ENCODE peak calls at places on chromosomes 3 and 15, in four cellular contexts. T, L, J and B are unnamed samples.
A peak's percentile ranks its signal among the peaks of the same experiment; 100 is the strongest.

GRCh38 chr3:120088622-120089021 is 5.6 kb downstream of the GSK3B start:
- DNase-seq in T (no peak), L (no peak), J (no peak), B (no peak)

GRCh38 chr15:94070341-94071275 is 160.8 kb upstream of the MCTP2 start:
- DNase-seq in T (no peak), L (no peak), J (peak; percentile 81), B (no peak)

GRCh38 chr3:90132220-90132619 is 1024.8 kb downstream of the EPHA3 start:
- DNase-seq in T (no peak), L (no peak), J (no peak), B (no peak)

GRCh38 chr15:54810496-54810895 is 386.2 kb downstream of the RSL24D1 start:
- DNase-seq in T (no peak), L (no peak), J (no peak), B (no peak)

GRCh38 chr15:66912001-66912400 is 153.4 kb upstream of the SMAD3 start:
- DNase-seq in T (no peak), L (no peak), J (no peak), B (no peak)

GRCh38 chr3:186287723-186288122 is 74.3 kb downstream of the DGKG start:
- DNase-seq in T (no peak), L (no peak), J (no peak), B (no peak)

GRCh38 chr3:165713479-165713878 is 123.7 kb downstream of the BCHE start:
- DNase-seq in T (no peak), L (no peak), J (no peak), B (no peak)

GRCh38 chr3:128070898-128071591 is 18.8 kb downstream of the SEC61A1 start:
- DNase-seq in T (no peak), L (no peak), J (no peak), B (no peak)

GRCh38 chr3:129085165-129085715 is 24.7 kb downstream of the GP9 start:
- DNase-seq in T (no peak), L (no peak), J (no peak), B (no peak)

GRCh38 chr3:128360243-128360642 is 106.4 kb downstream of the DNAJB8 start:
- DNase-seq in T (no peak), L (no peak), J (no peak), B (no peak)

GRCh38 chr15:100878601-100879000 is 1.0 kb upstream of the ALDH1A3 start:
- DNase-seq in T (no peak), L (no peak), J (no peak), B (no peak)

GRCh38 chr3:134364061-134364935 is 9.9 kb downstream of the AMOTL2 start:
- DNase-seq in T (peak; percentile 85), L (peak; percentile 95), J (peak; percentile 98), B (peak; percentile 91)

GRCh38 chr3:36679384-36680200 is 84.8 kb downstream of the DCLK3 start:
- DNase-seq in T (no peak), L (no peak), J (no peak), B (no peak)

GRCh38 chr3:20401253-20401652 is 215.2 kb upstream of the SGO1 start:
- DNase-seq in T (no peak), L (no peak), J (no peak), B (no peak)

GRCh38 chr3:125916376-125916978 is 52.5 kb upstream of the ROPN1B start:
- DNase-seq in T (no peak), L (no peak), J (no peak), B (no peak)

GRCh38 chr15:44654858-44655257 is 8.6 kb downstream of the SPG11 start:
- DNase-seq in T (no peak), L (no peak), J (no peak), B (no peak)

GRCh38 chr3:63908081-63908736 is 4.0 kb downstream of the SCAANT1 start:
- DNase-seq in T (no peak), L (no peak), J (no peak), B (no peak)

GRCh38 chr3:99551520-99551919 is 86.9 kb upstream of the COL8A1 start:
- DNase-seq in T (no peak), L (no peak), J (no peak), B (no peak)

GRCh38 chr15:76696840-76697239 is 208.3 kb downstream of the SCAPER start:
- DNase-seq in T (no peak), L (no peak), J (no peak), B (no peak)

GRCh38 chr3:114424337-114424736 is 130.5 kb downstream of the TIGIT start:
- DNase-seq in T (no peak), L (no peak), J (no peak), B (no peak)

DNA sequence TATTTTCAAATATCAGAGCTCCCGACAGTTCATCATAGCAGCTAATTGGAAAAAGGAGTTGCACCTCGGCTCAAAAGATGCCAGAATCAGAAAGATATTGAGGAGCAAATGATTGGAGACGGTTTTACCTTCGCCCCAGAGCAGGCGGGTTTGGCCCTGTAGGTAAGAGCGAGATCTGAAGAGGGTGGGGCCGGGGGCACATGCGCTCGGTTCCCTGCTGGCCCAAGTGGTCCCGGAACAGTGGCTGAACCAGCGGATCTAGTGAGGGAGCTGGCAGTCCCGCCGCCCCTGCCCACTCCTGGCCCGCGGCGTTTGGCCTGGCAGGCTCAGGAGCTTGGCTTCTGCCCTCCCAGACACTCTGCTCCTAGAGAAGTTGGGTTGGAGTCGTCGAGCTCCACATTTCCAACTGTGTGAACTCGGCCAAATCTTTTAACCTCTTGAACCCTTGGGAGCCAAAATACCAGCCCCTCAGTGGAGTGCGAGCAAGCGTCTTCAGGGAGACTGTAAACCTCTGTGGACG is 79.1 kb downstream of the RHCG start:
- DNase-seq in T (no peak), L (no peak), J (no peak), B (no peak)
- H3K27me3 ChIP-seq in T (peaks cover 7% of the 10 kb centered on the region), L (peaks cover 100% of the 10 kb centered on the region), J (peaks cover 57% of the 10 kb centered on the region), B (no peaks in the 10 kb centered on the region)

GRCh38 chr3:178274711-178275110 is 261.5 kb upstream of the KCNMB2 start:
- DNase-seq in T (no peak), L (no peak), J (no peak), B (no peak)
- TF ChIP-seq CTCF in T (no peak), L (no peak), J (no peak), B (no peak)

DNA sequence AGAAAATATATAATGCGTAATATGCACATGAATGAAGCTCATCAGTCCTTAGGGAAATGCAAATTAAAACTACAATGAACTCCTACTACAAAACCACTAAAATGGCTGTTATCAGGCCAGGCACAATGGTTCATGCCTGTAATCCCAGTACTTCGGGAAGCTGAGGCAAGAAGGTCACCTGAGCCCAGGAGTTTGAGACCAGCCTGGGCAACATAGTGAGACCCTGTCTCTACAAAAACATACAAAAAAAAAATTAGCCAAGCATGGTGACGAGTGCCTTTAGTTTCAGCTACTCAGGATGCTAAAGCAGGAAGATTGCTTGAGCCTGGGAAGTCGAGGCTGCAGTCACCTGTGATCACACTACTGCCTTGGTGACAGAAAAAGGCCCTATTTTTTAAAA is 85.2 kb downstream of the MAP4 start:
- DNase-seq in T (no peak), L (no peak), J (no peak), B (no peak)
- H3K27me3 ChIP-seq in T (no peaks in the 10 kb centered on the region), L (no peaks in the 10 kb centered on the region), J (no peaks in the 10 kb centered on the region), B (no peaks in the 10 kb centered on the region)

DNA sequence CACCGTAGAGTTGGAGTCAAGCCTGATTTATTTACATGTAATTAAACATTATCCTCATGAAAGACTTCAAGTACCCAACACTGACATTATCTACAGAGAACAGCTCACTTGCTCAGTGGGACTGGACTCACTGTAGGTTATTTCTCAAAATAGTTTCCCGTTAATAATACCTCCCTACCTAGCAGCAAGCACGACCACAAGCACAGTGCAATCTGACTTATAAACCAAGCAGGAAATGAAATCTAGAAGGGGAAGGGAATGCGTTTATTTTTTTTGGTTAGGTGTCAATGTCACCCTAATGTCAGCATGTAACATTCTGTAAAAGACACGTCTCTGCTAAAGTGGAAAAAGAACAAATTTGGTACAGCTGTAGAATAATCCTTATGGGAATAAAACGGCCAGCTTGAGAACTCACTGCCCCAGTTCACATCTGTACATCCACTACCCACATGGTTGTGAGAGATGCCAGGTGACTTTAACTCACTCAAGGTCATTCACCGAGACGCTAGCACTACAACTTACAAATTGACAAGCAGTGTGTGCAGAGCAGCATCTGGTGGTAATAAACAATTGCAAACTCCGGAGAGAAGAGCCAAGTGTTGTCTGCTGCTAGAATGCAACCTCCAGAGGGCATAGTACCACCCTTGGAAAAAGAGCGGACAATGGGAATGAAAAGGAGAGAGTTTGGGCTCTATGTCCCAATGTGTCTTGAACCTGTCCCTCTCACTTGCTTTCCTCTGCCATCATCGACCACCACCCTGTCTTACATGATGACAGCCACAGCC is 242.5 kb downstream of the CADPS start:
- DNase-seq in T (no peak), L (no peak), J (no peak), B (no peak)
- TF ChIP-seq CTCF in T (no peak), L (no peak), J (no peak), B (no peak)

GRCh38 chr3:88617283-88617682 is 467.5 kb downstream of the C3orf38 start:
- DNase-seq in T (no peak), L (no peak), J (no peak), B (no peak)
- H3K27me3 ChIP-seq in T (no peaks in the 10 kb centered on the region), L (no peaks in the 10 kb centered on the region), J (no peaks in the 10 kb centered on the region), B (no peaks in the 10 kb centered on the region)

GRCh38 chr3:58577269-58577821 is at the start of gene FAM107A:
- DNase-seq in T (peak; percentile 32), L (peak; percentile 73), J (peak; percentile 79), B (no peak)
- TF ChIP-seq CTCF in T (no peak), L (peak; percentile 30), J (no peak), B (no peak)